ENCODE peak calls at places on chromosome 18, in nine cellular contexts. One of them, this sample, is unnamed.

GRCh38 chr18:11577271-11578112 is 31.9 kb upstream of the SLC35G4 start:
- DNase-seq in brain microvascular endothelial cell: no peak
- DNase-seq in psoas muscle: no peak
- DNase-seq in foreskin fibroblast: no peak
- DNase-seq in NB4: no peak
- DNase-seq in cardiac fibroblast: no peak
- DNase-seq in lower lobe of right lung: no peak
- DNase-seq in fibroblast of pulmonary artery: no peak
- DNase-seq in GM10248: no peak
- DNase-seq in this sample: no peak

GRCh38 chr18:27685807-27686412 is 491.0 kb downstream of the CDH2 start:
- DNase-seq in brain microvascular endothelial cell: peak
- DNase-seq in psoas muscle: no peak
- DNase-seq in foreskin fibroblast: peak
- DNase-seq in NB4: peak
- DNase-seq in cardiac fibroblast: peak
- DNase-seq in lower lobe of right lung: no peak
- DNase-seq in fibroblast of pulmonary artery: peak
- DNase-seq in GM10248: no peak
- DNase-seq in this sample: no peak

GRCh38 chr18:62209046-62209445 is 22.0 kb downstream of the RELCH start:
- DNase-seq in brain microvascular endothelial cell: no peak
- DNase-seq in psoas muscle: no peak
- DNase-seq in foreskin fibroblast: no peak
- DNase-seq in NB4: peak
- DNase-seq in cardiac fibroblast: peak
- DNase-seq in lower lobe of right lung: no peak
- DNase-seq in fibroblast of pulmonary artery: peak
- DNase-seq in GM10248: no peak
- DNase-seq in this sample: no peak

GRCh38 chr18:7590800-7591560 is 23.9 kb downstream of the PTPRM start:
- DNase-seq in brain microvascular endothelial cell: no peak
- DNase-seq in psoas muscle: no peak
- DNase-seq in foreskin fibroblast: no peak
- DNase-seq in NB4: no peak
- DNase-seq in cardiac fibroblast: peak
- DNase-seq in lower lobe of right lung: no peak
- DNase-seq in fibroblast of pulmonary artery: no peak
- DNase-seq in GM10248: no peak
- DNase-seq in this sample: no peak

GRCh38 chr18:63440219-63440618 is 17.9 kb upstream of the VPS4B start:
- DNase-seq in brain microvascular endothelial cell: peak
- DNase-seq in psoas muscle: peak
- DNase-seq in foreskin fibroblast: peak
- DNase-seq in NB4: no peak
- DNase-seq in cardiac fibroblast: peak
- DNase-seq in lower lobe of right lung: no peak
- DNase-seq in fibroblast of pulmonary artery: peak
- DNase-seq in GM10248: no peak
- DNase-seq in this sample: no peak

GRCh38 chr18:61699397-61700090 is 193.3 kb downstream of the RNF152 start:
- DNase-seq in brain microvascular endothelial cell: no peak
- DNase-seq in psoas muscle: no peak
- DNase-seq in foreskin fibroblast: no peak
- DNase-seq in NB4: no peak
- DNase-seq in cardiac fibroblast: no peak
- DNase-seq in lower lobe of right lung: no peak
- DNase-seq in fibroblast of pulmonary artery: no peak
- DNase-seq in GM10248: no peak
- DNase-seq in this sample: no peak

GRCh38 chr18:51132256-51132935 is 65.1 kb downstream of the MEX3C start:
- DNase-seq in brain microvascular endothelial cell: no peak
- DNase-seq in psoas muscle: no peak
- DNase-seq in foreskin fibroblast: no peak
- DNase-seq in NB4: no peak
- DNase-seq in cardiac fibroblast: no peak
- DNase-seq in lower lobe of right lung: no peak
- DNase-seq in fibroblast of pulmonary artery: no peak
- DNase-seq in GM10248: no peak
- DNase-seq in this sample: no peak

GRCh38 chr18:6729247-6730091 is at the start of gene ARHGAP28:
- DNase-seq in brain microvascular endothelial cell: peak
- DNase-seq in psoas muscle: peak
- DNase-seq in foreskin fibroblast: peak
- DNase-seq in NB4: no peak
- DNase-seq in cardiac fibroblast: peak
- DNase-seq in lower lobe of right lung: peak
- DNase-seq in fibroblast of pulmonary artery: peak
- DNase-seq in GM10248: peak
- DNase-seq in this sample: peak

GRCh38 chr18:63320690-63321265 is 1.2 kb upstream of the BCL2 start:
- DNase-seq in brain microvascular endothelial cell: no peak
- DNase-seq in psoas muscle: peak
- DNase-seq in foreskin fibroblast: no peak
- DNase-seq in NB4: peak
- DNase-seq in cardiac fibroblast: peak
- DNase-seq in lower lobe of right lung: peak
- DNase-seq in fibroblast of pulmonary artery: no peak
- DNase-seq in GM10248: peak
- DNase-seq in this sample: no peak

GRCh38 chr18:36534154-36534688 is 236.7 kb downstream of the FHOD3 start:
- DNase-seq in brain microvascular endothelial cell: no peak
- DNase-seq in psoas muscle: no peak
- DNase-seq in foreskin fibroblast: no peak
- DNase-seq in NB4: peak
- DNase-seq in cardiac fibroblast: no peak
- DNase-seq in lower lobe of right lung: no peak
- DNase-seq in fibroblast of pulmonary artery: no peak
- DNase-seq in GM10248: no peak
- DNase-seq in this sample: no peak

GRCh38 chr18:62832282-62832681 is 116.9 kb downstream of the PHLPP1 start:
- DNase-seq in brain microvascular endothelial cell: no peak
- DNase-seq in psoas muscle: no peak
- DNase-seq in foreskin fibroblast: no peak
- DNase-seq in NB4: peak
- DNase-seq in cardiac fibroblast: no peak
- DNase-seq in lower lobe of right lung: no peak
- DNase-seq in fibroblast of pulmonary artery: no peak
- DNase-seq in GM10248: peak
- DNase-seq in this sample: no peak

GRCh38 chr18:58228176-58228575 is 184.2 kb downstream of the NEDD4L start:
- DNase-seq in brain microvascular endothelial cell: no peak
- DNase-seq in psoas muscle: no peak
- DNase-seq in foreskin fibroblast: no peak
- DNase-seq in NB4: no peak
- DNase-seq in cardiac fibroblast: no peak
- DNase-seq in lower lobe of right lung: peak
- DNase-seq in fibroblast of pulmonary artery: no peak
- DNase-seq in GM10248: no peak
- DNase-seq in this sample: no peak

GRCh38 chr18:58229162-58229561 is 185.1 kb downstream of the NEDD4L start:
- DNase-seq in brain microvascular endothelial cell: no peak
- DNase-seq in psoas muscle: no peak
- DNase-seq in foreskin fibroblast: no peak
- DNase-seq in NB4: no peak
- DNase-seq in cardiac fibroblast: no peak
- DNase-seq in lower lobe of right lung: no peak
- DNase-seq in fibroblast of pulmonary artery: no peak
- DNase-seq in GM10248: no peak
- DNase-seq in this sample: no peak

GRCh38 chr18:58227361-58227930 is 183.4 kb downstream of the NEDD4L start:
- DNase-seq in brain microvascular endothelial cell: no peak
- DNase-seq in psoas muscle: no peak
- DNase-seq in foreskin fibroblast: no peak
- DNase-seq in NB4: no peak
- DNase-seq in cardiac fibroblast: no peak
- DNase-seq in lower lobe of right lung: no peak
- DNase-seq in fibroblast of pulmonary artery: no peak
- DNase-seq in GM10248: no peak
- DNase-seq in this sample: no peak

GRCh38 chr18:58230438-58231179 is 186.6 kb downstream of the NEDD4L start:
- DNase-seq in brain microvascular endothelial cell: peak
- DNase-seq in psoas muscle: no peak
- DNase-seq in foreskin fibroblast: no peak
- DNase-seq in NB4: no peak
- DNase-seq in cardiac fibroblast: no peak
- DNase-seq in lower lobe of right lung: no peak
- DNase-seq in fibroblast of pulmonary artery: peak
- DNase-seq in GM10248: no peak
- DNase-seq in this sample: no peak

GRCh38 chr18:58228762-58229161 is 184.7 kb downstream of the NEDD4L start:
- DNase-seq in brain microvascular endothelial cell: no peak
- DNase-seq in psoas muscle: no peak
- DNase-seq in foreskin fibroblast: no peak
- DNase-seq in NB4: no peak
- DNase-seq in cardiac fibroblast: no peak
- DNase-seq in lower lobe of right lung: no peak
- DNase-seq in fibroblast of pulmonary artery: no peak
- DNase-seq in GM10248: no peak
- DNase-seq in this sample: no peak
- TF ChIP-seq CTCF in brain microvascular endothelial cell: no peak
- TF ChIP-seq CTCF in psoas muscle: no peak
- TF ChIP-seq CTCF in foreskin fibroblast: no peak
- TF ChIP-seq CTCF in NB4: no peak
- TF ChIP-seq CTCF in cardiac fibroblast: no peak
- TF ChIP-seq CTCF in lower lobe of right lung: no peak
- TF ChIP-seq CTCF in fibroblast of pulmonary artery: no peak
- TF ChIP-seq CTCF in GM10248: no peak
- TF ChIP-seq CTCF in this sample: no peak

GRCh38 chr18:65938592-65939372 is 188.0 kb downstream of the CDH7 start:
- DNase-seq in brain microvascular endothelial cell: peak
- DNase-seq in psoas muscle: no peak
- DNase-seq in foreskin fibroblast: no peak
- DNase-seq in NB4: peak
- DNase-seq in cardiac fibroblast: peak
- DNase-seq in lower lobe of right lung: no peak
- DNase-seq in fibroblast of pulmonary artery: peak
- DNase-seq in GM10248: no peak
- DNase-seq in this sample: peak
- TF ChIP-seq CTCF in brain microvascular endothelial cell: peak
- TF ChIP-seq CTCF in psoas muscle: no peak
- TF ChIP-seq CTCF in foreskin fibroblast: no peak
- TF ChIP-seq CTCF in NB4: peak
- TF ChIP-seq CTCF in cardiac fibroblast: peak
- TF ChIP-seq CTCF in lower lobe of right lung: peak
- TF ChIP-seq CTCF in fibroblast of pulmonary artery: peak
- TF ChIP-seq CTCF in GM10248: peak
- TF ChIP-seq CTCF in this sample: peak

GRCh38 chr18:49804096-49804495 is 9.2 kb downstream of the ACAA2 start:
- DNase-seq in brain microvascular endothelial cell: no peak
- DNase-seq in psoas muscle: no peak
- DNase-seq in foreskin fibroblast: no peak
- DNase-seq in NB4: no peak
- DNase-seq in cardiac fibroblast: no peak
- DNase-seq in lower lobe of right lung: no peak
- DNase-seq in fibroblast of pulmonary artery: no peak
- DNase-seq in GM10248: no peak
- DNase-seq in this sample: no peak
- TF ChIP-seq CTCF in brain microvascular endothelial cell: no peak
- TF ChIP-seq CTCF in psoas muscle: no peak
- TF ChIP-seq CTCF in foreskin fibroblast: no peak
- TF ChIP-seq CTCF in NB4: no peak
- TF ChIP-seq CTCF in cardiac fibroblast: no peak
- TF ChIP-seq CTCF in lower lobe of right lung: no peak
- TF ChIP-seq CTCF in fibroblast of pulmonary artery: no peak
- TF ChIP-seq CTCF in GM10248: no peak
- TF ChIP-seq CTCF in this sample: no peak

DNA sequence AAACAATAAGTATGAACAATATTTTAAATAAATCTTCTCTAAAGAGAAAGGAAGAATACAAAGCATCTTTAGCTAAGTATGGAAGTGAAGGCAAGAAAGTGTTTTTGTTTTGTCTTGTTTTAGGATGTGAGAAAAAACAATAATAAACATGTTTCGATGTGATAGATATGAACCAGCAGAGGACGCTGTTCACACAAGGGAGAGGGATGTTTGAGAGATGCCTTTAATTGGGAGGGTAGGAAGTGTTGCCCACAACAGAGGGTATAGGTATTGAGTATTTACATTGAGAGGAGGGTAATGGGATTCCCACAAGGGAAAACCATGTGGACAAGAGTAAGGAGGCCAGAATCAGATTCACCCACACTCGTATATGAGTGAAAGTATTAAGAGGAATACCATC is 55.1 kb downstream of the CDH19 start:
- DNase-seq in brain microvascular endothelial cell: no peak
- DNase-seq in psoas muscle: no peak
- DNase-seq in foreskin fibroblast: no peak
- DNase-seq in NB4: no peak
- DNase-seq in cardiac fibroblast: peak
- DNase-seq in lower lobe of right lung: no peak
- DNase-seq in fibroblast of pulmonary artery: no peak
- DNase-seq in GM10248: peak
- DNase-seq in this sample: no peak
- TF ChIP-seq CTCF in brain microvascular endothelial cell: peak
- TF ChIP-seq CTCF in psoas muscle: no peak
- TF ChIP-seq CTCF in foreskin fibroblast: no peak
- TF ChIP-seq CTCF in NB4: no peak
- TF ChIP-seq CTCF in cardiac fibroblast: peak
- TF ChIP-seq CTCF in lower lobe of right lung: peak
- TF ChIP-seq CTCF in fibroblast of pulmonary artery: peak
- TF ChIP-seq CTCF in GM10248: peak
- TF ChIP-seq CTCF in this sample: peak

DNA sequence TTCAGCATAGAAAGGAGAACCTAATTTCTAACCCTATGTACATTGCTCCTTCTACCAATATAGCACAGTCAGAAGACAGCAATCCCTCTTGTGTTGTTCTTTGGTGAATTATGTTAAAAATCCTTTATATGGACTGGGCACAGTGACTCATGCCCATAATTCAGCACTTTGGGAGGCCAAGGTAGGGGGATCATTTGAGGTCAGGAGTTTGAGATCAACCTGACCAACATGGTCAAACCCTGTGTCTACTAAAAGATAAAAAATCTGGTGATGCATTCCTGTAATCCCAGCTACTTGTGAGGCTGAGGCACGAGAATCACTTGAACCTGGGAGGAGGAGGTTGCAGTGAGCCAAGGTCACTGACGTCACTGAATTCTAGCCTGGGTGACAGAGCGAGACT is 195.6 kb downstream of the TMX3 start:
- DNase-seq in brain microvascular endothelial cell: peak
- DNase-seq in psoas muscle: no peak
- DNase-seq in foreskin fibroblast: no peak
- DNase-seq in NB4: no peak
- DNase-seq in cardiac fibroblast: no peak
- DNase-seq in lower lobe of right lung: no peak
- DNase-seq in fibroblast of pulmonary artery: no peak
- DNase-seq in GM10248: no peak
- DNase-seq in this sample: no peak
- TF ChIP-seq CTCF in brain microvascular endothelial cell: no peak
- TF ChIP-seq CTCF in psoas muscle: no peak
- TF ChIP-seq CTCF in foreskin fibroblast: no peak
- TF ChIP-seq CTCF in NB4: no peak
- TF ChIP-seq CTCF in cardiac fibroblast: no peak
- TF ChIP-seq CTCF in lower lobe of right lung: no peak
- TF ChIP-seq CTCF in fibroblast of pulmonary artery: no peak
- TF ChIP-seq CTCF in GM10248: no peak
- TF ChIP-seq CTCF in this sample: no peak

DNA sequence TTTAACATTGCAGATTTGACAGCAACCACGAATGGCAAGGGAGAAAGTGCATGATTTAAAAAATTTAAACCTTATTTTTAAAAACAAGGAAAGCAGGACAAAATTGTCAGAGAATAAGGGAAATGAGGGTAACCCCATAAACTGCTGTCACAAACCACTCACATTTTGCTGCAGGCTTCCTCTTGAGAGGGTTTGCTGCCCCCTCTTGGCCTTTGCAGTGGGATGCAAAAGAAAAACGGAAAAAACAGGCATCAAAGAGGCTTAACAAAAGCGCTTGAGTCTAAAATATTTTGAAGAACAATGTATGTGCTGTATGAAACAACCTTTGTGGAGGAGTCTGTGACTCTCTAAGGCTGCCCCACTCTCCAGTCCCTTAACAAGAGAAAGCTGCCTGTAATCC is 91.6 kb downstream of the TMX3 start:
- DNase-seq in brain microvascular endothelial cell: peak
- DNase-seq in psoas muscle: peak
- DNase-seq in foreskin fibroblast: peak
- DNase-seq in NB4: peak
- DNase-seq in cardiac fibroblast: peak
- DNase-seq in lower lobe of right lung: no peak
- DNase-seq in fibroblast of pulmonary artery: peak
- DNase-seq in GM10248: peak
- DNase-seq in this sample: peak
- TF ChIP-seq CTCF in brain microvascular endothelial cell: peak
- TF ChIP-seq CTCF in psoas muscle: peak
- TF ChIP-seq CTCF in foreskin fibroblast: peak
- TF ChIP-seq CTCF in NB4: peak
- TF ChIP-seq CTCF in cardiac fibroblast: peak
- TF ChIP-seq CTCF in lower lobe of right lung: peak
- TF ChIP-seq CTCF in fibroblast of pulmonary artery: peak
- TF ChIP-seq CTCF in GM10248: peak
- TF ChIP-seq CTCF in this sample: peak